ENCODE peak calls at places on chromosomes 7 and 10, in four cellular contexts. K is neural progenitor cell, P is IMR-90, I is breast epithelium. H is an unnamed sample.

GRCh38 chr7:137078781-137079180 is 210.3 kb downstream of the CHRM2 start:
- DNase-seq in K (no peak), P (no peak), I (no peak), H (no peak)

GRCh38 chr10:124658591-124659240 is 85.5 kb downstream of the FAM53B start:
- DNase-seq in K (no peak), P (no peak), I (no peak), H (no peak)

GRCh38 chr7:4124904-4125477 is 557.1 kb upstream of the FOXK1 start:
- DNase-seq in K (no peak), P (no peak), I (no peak), H (no peak)

GRCh38 chr7:98250789-98251188 is 1.2 kb downstream of the TECPR1 start:
- DNase-seq in K (no peak), P (no peak), I (no peak), H (no peak)

GRCh38 chr10:77925795-77926565 is 575 bp downstream of the DLG5 start:
- DNase-seq in K (peak), P (no peak), I (peak), H (peak)

GRCh38 chr7:6652446-6653011 is 15.4 kb downstream of the ZNF316 start:
- DNase-seq in K (no peak), P (no peak), I (no peak), H (no peak)

GRCh38 chr7:22147113-22147512 is 201.4 kb upstream of the CDCA7L start:
- DNase-seq in K (no peak), P (no peak), I (no peak), H (no peak)

GRCh38 chr7:35975851-35976454 is 175.1 kb downstream of the SEPTIN7 start:
- DNase-seq in K (peak), P (peak), I (no peak), H (no peak)

GRCh38 chr7:155263051-155263450 is 34.6 kb upstream of the INSIG1 start:
- DNase-seq in K (no peak), P (no peak), I (no peak), H (no peak)

GRCh38 chr7:127342596-127342995 is 49.9 kb downstream of the ZNF800 start:
- DNase-seq in K (no peak), P (no peak), I (no peak), H (no peak)

GRCh38 chr7:50339990-50340500 is 35.5 kb downstream of the IKZF1 start:
- DNase-seq in K (no peak), P (no peak), I (no peak), H (no peak)

GRCh38 chr10:17200035-17200884 is 1.2 kb downstream of the TRDMT1 start:
- DNase-seq in K (no peak), P (no peak), I (no peak), H (no peak)

GRCh38 chr7:45021604-45022296 is 21.7 kb downstream of the CCM2 start:
- DNase-seq in K (no peak), P (peak), I (no peak), H (no peak)

GRCh38 chr10:59073456-59074053 is 102.9 kb upstream of the PHYHIPL start:
- DNase-seq in K (no peak), P (no peak), I (no peak), H (no peak)

GRCh38 chr7:47796347-47796746 is 151.9 kb downstream of the PKD1L1 start:
- DNase-seq in K (no peak), P (peak), I (no peak), H (no peak)

GRCh38 chr10:106043833-106044232 is 1120.7 kb downstream of the SORCS1 start:
- DNase-seq in K (no peak), P (peak), I (no peak), H (no peak)

GRCh38 chr10:73889014-73889413 is 14.7 kb upstream of the CAMK2G start:
- DNase-seq in K (no peak), P (peak), I (peak), H (no peak)

GRCh38 chr10:62907470-62908212 is 91.5 kb upstream of the EGR2 start:
- DNase-seq in K (no peak), P (no peak), I (no peak), H (no peak)

GRCh38 chr10:77165445-77166316 is 471.9 kb downstream of the KCNMA1 start:
- DNase-seq in K (peak), P (peak), I (peak), H (no peak)

GRCh38 chr10:94430705-94431104 is 28.4 kb downstream of the TBC1D12 start:
- DNase-seq in K (no peak), P (peak), I (no peak), H (no peak)

GRCh38 chr10:47299611-47299988 is 397 bp upstream of the GDF10 start:
- DNase-seq in K (no peak), P (no peak), I (no peak), H (no peak)

GRCh38 chr7:128221929-128222403 is 19.1 kb upstream of the LEP start:
- DNase-seq in K (no peak), P (peak), I (no peak), H (no peak)

GRCh38 chr10:28938745-28939144 is 261.4 kb downstream of the BAMBI start:
- DNase-seq in K (no peak), P (peak), I (no peak), H (no peak)

GRCh38 chr10:5559642-5560141 is 34.9 kb downstream of the CALML3 start:
- DNase-seq in K (no peak), P (peak), I (no peak), H (no peak)

GRCh38 chr10:6924166-6924565 is 344.1 kb upstream of the PRKCQ start:
- DNase-seq in K (no peak), P (peak), I (no peak), H (no peak)

GRCh38 chr7:7099584-7100014 is 82.7 kb upstream of the C1GALT1 start:
- DNase-seq in K (peak), P (peak), I (peak), H (peak)

GRCh38 chr7:146701166-146701565 is 584.6 kb downstream of the CNTNAP2 start:
- DNase-seq in K (peak), P (no peak), I (no peak), H (no peak)

GRCh38 chr10:76017026-76017732 is 585.8 kb downstream of the LRMDA start:
- DNase-seq in K (peak), P (peak), I (no peak), H (no peak)

GRCh38 chr7:151550601-151551286 is 31.0 kb upstream of the RHEB start:
- DNase-seq in K (no peak), P (peak), I (no peak), H (no peak)

DNA sequence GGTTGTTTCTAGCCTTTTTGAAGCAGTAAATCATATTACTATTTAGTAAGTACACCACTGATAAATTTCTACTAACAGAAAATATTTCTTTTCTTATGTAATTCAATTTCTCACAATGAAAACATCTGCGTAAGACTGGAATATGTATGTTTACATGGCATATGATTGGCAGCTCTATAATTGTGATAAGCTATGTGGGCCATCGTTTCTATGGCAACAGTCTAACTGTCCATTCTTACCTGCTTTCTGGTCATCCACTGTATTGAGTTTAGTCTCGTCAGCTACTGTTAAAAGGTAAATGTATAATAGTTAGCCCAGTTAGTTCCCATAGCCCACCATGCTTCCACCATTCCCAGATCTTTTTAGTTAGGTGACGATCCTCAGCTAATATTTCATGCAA is 479.1 kb downstream of the PARD3 start:
- DNase-seq in K (no peak), P (no peak), I (no peak), H (no peak)
- TF ChIP-seq CTCF in K (no peak), P (no peak), I (no peak), H (no peak)

GRCh38 chr10:114879541-114880158 is 58.1 kb downstream of the FHIP2A start:
- DNase-seq in K (peak), P (peak), I (no peak), H (no peak)
- TF ChIP-seq CTCF in K (peak), P (peak), I (no peak), H (no peak)

GRCh38 chr7:68629-69028 is 123.7 kb upstream of the FAM20C start:
- DNase-seq in K (no peak), P (no peak), I (no peak), H (no peak)
- TF ChIP-seq CTCF in K (peak), P (peak), I (no peak), H (no peak)

GRCh38 chr10:71484352-71484751 is 87.6 kb downstream of the CDH23 start:
- DNase-seq in K (peak), P (no peak), I (no peak), H (no peak)
- TF ChIP-seq CTCF in K (no peak), P (no peak), I (no peak), H (no peak)

H was measured in mesothelial cell of epicardium.